ENCODE peak calls at places on chromosome 4, in eight cellular contexts. O, I, J, Z, N, C, H and A are unnamed samples.

GRCh38 chr4:81814909-81815539 is 343.3 kb upstream of the RASGEF1B start:
- DNase-seq in O (no peak), I (peak; percentile 88), J (no peak), Z (no peak), N (no peak), C (no peak), H (no peak), A (no peak)

GRCh38 chr4:168683595-168683994 is 186.7 kb downstream of the PALLD start:
- DNase-seq in O (no peak), I (no peak), J (no peak), Z (peak; percentile 79), N (no peak), C (no peak), H (no peak), A (no peak)

GRCh38 chr4:107167051-107167450 is 130.9 kb upstream of the DKK2 start:
- DNase-seq in O (no peak), I (no peak), J (no peak), Z (no peak), N (no peak), C (no peak), H (no peak), A (no peak)

GRCh38 chr4:129355529-129355928 is 259.6 kb downstream of the C4orf33 start:
- DNase-seq in O (no peak), I (peak; percentile 39), J (no peak), Z (no peak), N (no peak), C (no peak), H (no peak), A (no peak)

GRCh38 chr4:184248216-184248615 is 30.5 kb upstream of the ENPP6 start:
- DNase-seq in O (no peak), I (peak; percentile 21), J (no peak), Z (no peak), N (no peak), C (no peak), H (no peak), A (no peak)

GRCh38 chr4:124118061-124118460 is 594.5 kb downstream of the ANKRD50 start:
- DNase-seq in O (no peak), I (no peak), J (no peak), Z (no peak), N (no peak), C (no peak), H (no peak), A (no peak)

GRCh38 chr4:13530823-13531608 is 13.3 kb downstream of the NKX3-2 start:
- DNase-seq in O (no peak), I (no peak), J (no peak), Z (no peak), N (no peak), C (peak; percentile 22), H (no peak), A (no peak)

GRCh38 chr4:176002007-176002623 is 63.5 kb upstream of the WDR17 start:
- DNase-seq in O (no peak), I (peak; percentile 5), J (no peak), Z (no peak), N (no peak), C (peak; percentile 47), H (peak; percentile 68), A (peak; percentile 46)

GRCh38 chr4:61501812-61502211 is 301.7 kb downstream of the ADGRL3 start:
- DNase-seq in O (no peak), I (no peak), J (no peak), Z (no peak), N (no peak), C (peak; percentile 43), H (no peak), A (no peak)

GRCh38 chr4:40586034-40586433 is 43.6 kb downstream of the RBM47 start:
- DNase-seq in O (no peak), I (no peak), J (no peak), Z (peak; percentile 47), N (no peak), C (no peak), H (no peak), A (no peak)

GRCh38 chr4:134935320-134935719 is 733.7 kb upstream of the PABPC4L start:
- DNase-seq in O (peak; percentile 20), I (no peak), J (no peak), Z (no peak), N (no peak), C (peak; percentile 9), H (no peak), A (no peak)

GRCh38 chr4:152352645-152353116 is 183.2 kb downstream of the FBXW7 start:
- DNase-seq in O (peak; percentile 97), I (peak; percentile 97), J (peak; percentile 23), Z (peak; percentile 97), N (peak; percentile 19), C (peak; percentile 49), H (peak; percentile 29), A (peak; percentile 64)

GRCh38 chr4:147370473-147370872 is 110.4 kb upstream of the EDNRA start:
- DNase-seq in O (no peak), I (peak; percentile 52), J (no peak), Z (peak; percentile 43), N (no peak), C (no peak), H (no peak), A (no peak)

GRCh38 chr4:54495091-54495490 is 162.7 kb upstream of the KIT start:
- DNase-seq in O (peak; percentile 62), I (no peak), J (no peak), Z (peak; percentile 16), N (no peak), C (no peak), H (no peak), A (no peak)

GRCh38 chr4:171846232-171846631 is 33.0 kb downstream of the GALNTL6 start:
- DNase-seq in O (peak; percentile 28), I (peak; percentile 35), J (no peak), Z (no peak), N (no peak), C (peak; percentile 37), H (no peak), A (peak; percentile 51)

GRCh38 chr4:35710343-35710742 is 534.0 kb downstream of the ARAP2 start:
- DNase-seq in O (no peak), I (no peak), J (no peak), Z (no peak), N (no peak), C (no peak), H (no peak), A (no peak)

GRCh38 chr4:19054916-19055315 is 1033.4 kb upstream of the LCORL start:
- DNase-seq in O (no peak), I (no peak), J (no peak), Z (no peak), N (no peak), C (no peak), H (no peak), A (no peak)

GRCh38 chr4:131488772-131489171 is 1660.3 kb upstream of the PCDH10 start:
- DNase-seq in O (no peak), I (peak; percentile 19), J (no peak), Z (no peak), N (no peak), C (no peak), H (no peak), A (no peak)

GRCh38 chr4:118034061-118034785 is at the start of gene NDST3:
- DNase-seq in O (peak; percentile 10), I (peak; percentile 45), J (no peak), Z (peak; percentile 31), N (peak; percentile 26), C (peak; percentile 81), H (peak; percentile 62), A (peak; percentile 63)
- TF ChIP-seq CTCF in O (peak; percentile 61), I (peak; percentile 25), J (no peak), Z (peak; percentile 29), N (peak; percentile 36), C (peak; percentile 66), H (peak; percentile 19), A (no peak)

GRCh38 chr4:36823199-36823967 is 421.2 kb upstream of the NWD2 start:
- DNase-seq in O (no peak), I (no peak), J (no peak), Z (no peak), N (no peak), C (no peak), H (no peak), A (no peak)

DNA sequence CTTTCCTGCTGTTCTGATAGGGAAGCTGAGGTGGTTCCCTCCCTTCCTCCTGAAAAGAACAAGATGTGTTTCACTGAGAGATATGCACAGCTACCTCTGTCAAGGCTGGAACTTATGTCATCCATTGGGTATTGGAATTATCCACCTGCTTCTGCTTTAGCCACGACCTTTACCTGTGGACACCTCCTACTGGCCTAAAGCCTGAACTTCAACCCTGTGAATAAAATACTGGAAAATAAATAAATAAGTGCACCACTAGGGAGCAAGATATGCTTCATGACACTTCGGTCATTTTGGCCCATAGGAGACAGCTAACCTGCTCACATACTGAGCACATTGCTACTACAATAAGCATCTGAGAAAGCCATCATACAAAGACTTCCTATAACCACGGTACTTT is 419.9 kb upstream of the NWD2 start:
- DNase-seq in O (no peak), I (no peak), J (no peak), Z (no peak), N (no peak), C (no peak), H (no peak), A (no peak)
- TF ChIP-seq CTCF in O (no peak), I (no peak), J (no peak), Z (no peak), N (no peak), C (no peak), H (no peak), A (peak; percentile 32)

DNA sequence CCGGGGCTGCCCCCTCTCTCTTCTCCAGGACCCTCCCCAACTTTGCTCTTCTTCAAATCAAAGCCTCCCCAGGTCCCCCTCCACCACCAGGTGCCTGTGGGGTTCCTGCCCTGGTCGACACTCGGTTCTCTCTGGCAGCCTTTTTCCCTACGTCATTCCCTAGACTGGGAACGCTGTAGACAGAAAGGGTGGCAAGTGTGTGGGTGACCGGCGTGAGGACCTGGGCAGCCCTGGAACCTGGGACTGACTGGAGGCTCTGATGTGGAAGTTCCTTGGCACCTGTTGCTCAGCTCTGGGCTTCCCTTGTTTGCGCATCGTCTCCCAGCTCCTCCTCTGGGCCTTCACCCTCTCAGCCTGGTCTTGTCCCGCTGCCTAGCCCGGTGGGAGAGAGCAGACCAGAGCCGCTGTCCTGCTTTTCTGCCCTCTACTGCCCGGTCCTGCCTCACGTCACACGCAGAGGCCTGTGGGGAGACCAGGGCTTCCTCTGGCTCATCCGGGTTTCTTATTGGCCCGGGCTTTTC is 1.3 kb downstream of the TACC3 start:
- DNase-seq in O (no peak), I (no peak), J (no peak), Z (no peak), N (no peak), C (peak; percentile 36), H (peak; percentile 87), A (no peak)
- TF ChIP-seq CTCF in O (peak; percentile 17), I (no peak), J (no peak), Z (peak; percentile 2), N (no peak), C (no peak), H (no peak), A (no peak)

GRCh38 chr4:3136454-3136853 is 62.0 kb downstream of the HTT start:
- DNase-seq in O (no peak), I (peak; percentile 56), J (no peak), Z (peak; percentile 21), N (no peak), C (no peak), H (no peak), A (no peak)
- TF ChIP-seq CTCF in O (peak; percentile 77), I (peak; percentile 24), J (no peak), Z (peak; percentile 39), N (peak; percentile 9), C (peak; percentile 62), H (peak; percentile 41), A (peak; percentile 30)

GRCh38 chr4:4872148-4872903 is 12.9 kb downstream of the MSX1 start:
- DNase-seq in O (no peak), I (no peak), J (no peak), Z (no peak), N (no peak), C (no peak), H (peak; percentile 86), A (peak; percentile 45)
- TF ChIP-seq CTCF in O (no peak), I (no peak), J (no peak), Z (no peak), N (no peak), C (no peak), H (no peak), A (no peak)

GRCh38 chr4:112418092-112418491 is 97.9 kb downstream of the NEUROG2 start:
- DNase-seq in O (no peak), I (no peak), J (no peak), Z (no peak), N (no peak), C (no peak), H (no peak), A (no peak)
- TF ChIP-seq CTCF in O (peak; percentile 27), I (no peak), J (no peak), Z (no peak), N (no peak), C (no peak), H (no peak), A (no peak)